ENCODE peak calls at places on chromosomes 6 and 20, in four cellular contexts. C is mesenchymal stem cell, Y is H1, V is neuronal stem cell. K is an unnamed sample.

GRCh38 chr6:24788031-24788665 is 10.6 kb downstream of the ARMH2 start:
- DNase-seq in V (no peak), C (peak; percentile 60), Y (no peak), K (no peak)

GRCh38 chr20:6140947-6141346 is 18.1 kb upstream of the FERMT1 start:
- DNase-seq in C (peak; percentile 6), Y (no peak), V (no peak), K (no peak)

GRCh38 chr6:73262701-73263569 is at the start of gene KHDC1:
- DNase-seq in Y (peak; percentile 50), C (peak; percentile 53), V (peak; percentile 48), K (peak; percentile 1)

GRCh38 chr6:11538049-11538798 is 675 bp downstream of the TMEM170B start:
- DNase-seq in V (peak; percentile 33), Y (no peak), C (peak; percentile 36), K (no peak)

GRCh38 chr20:24672181-24672880 is 202.9 kb downstream of the SYNDIG1 start:
- DNase-seq in C (no peak), V (no peak), Y (no peak), K (no peak)

GRCh38 chr20:18553746-18554145 is 13.5 kb upstream of the SMIM26 start:
- DNase-seq in Y (no peak), C (no peak), V (no peak), K (no peak)

GRCh38 chr20:38237381-38237780 is 23.2 kb downstream of the KIAA1755 start:
- DNase-seq in V (no peak), C (no peak), Y (no peak), K (no peak)

GRCh38 chr20:25259788-25260254 is 11.9 kb downstream of the PYGB start:
- DNase-seq in Y (no peak), C (no peak), V (no peak), K (no peak)

GRCh38 chr20:62744761-62745160 is 36.1 kb downstream of the NTSR1 start:
- DNase-seq in Y (no peak), V (no peak), C (no peak), K (no peak)

GRCh38 chr6:3748208-3748701 is 3.3 kb downstream of the PXDC1 start:
- DNase-seq in V (peak; percentile 41), C (peak; percentile 89), Y (no peak), K (peak; percentile 86)

GRCh38 chr6:87926072-87926471 is 121.6 kb upstream of the SPACA1 start:
- DNase-seq in Y (no peak), C (no peak), V (no peak), K (no peak)

GRCh38 chr20:9392892-9393857 is 121.2 kb upstream of the LAMP5 start:
- DNase-seq in Y (peak; percentile 58), V (peak; percentile 59), C (peak; percentile 66), K (peak; percentile 34)

GRCh38 chr6:29872791-29873190 is 45.2 kb downstream of the HLA-G start:
- DNase-seq in C (no peak), Y (no peak), V (no peak), K (no peak)

GRCh38 chr20:38633577-38634093 is 32.0 kb downstream of the ARHGAP40 start:
- DNase-seq in Y (peak; percentile 51), V (peak; percentile 66), C (peak; percentile 47), K (peak; percentile 59)

GRCh38 chr20:55693646-55694045 is 311.7 kb downstream of the CBLN4 start:
- DNase-seq in V (no peak), Y (no peak), C (no peak), K (peak; percentile 44)

GRCh38 chr6:27986928-27987725 is 30.1 kb downstream of the OR2B6 start:
- DNase-seq in V (no peak), Y (no peak), C (no peak), K (peak; percentile 46)

GRCh38 chr6:15608406-15608805 is 54.4 kb downstream of the DTNBP1 start:
- DNase-seq in V (no peak), C (peak; percentile 92), Y (no peak), K (peak; percentile 19)

GRCh38 chr6:107820571-107821261 is 3.4 kb downstream of the SCML4 start:
- DNase-seq in Y (no peak), V (no peak), C (no peak), K (no peak)

GRCh38 chr20:15265910-15266309 is 928.5 kb upstream of the FLRT3 start:
- DNase-seq in Y (no peak), C (no peak), V (no peak), K (no peak)

DNA sequence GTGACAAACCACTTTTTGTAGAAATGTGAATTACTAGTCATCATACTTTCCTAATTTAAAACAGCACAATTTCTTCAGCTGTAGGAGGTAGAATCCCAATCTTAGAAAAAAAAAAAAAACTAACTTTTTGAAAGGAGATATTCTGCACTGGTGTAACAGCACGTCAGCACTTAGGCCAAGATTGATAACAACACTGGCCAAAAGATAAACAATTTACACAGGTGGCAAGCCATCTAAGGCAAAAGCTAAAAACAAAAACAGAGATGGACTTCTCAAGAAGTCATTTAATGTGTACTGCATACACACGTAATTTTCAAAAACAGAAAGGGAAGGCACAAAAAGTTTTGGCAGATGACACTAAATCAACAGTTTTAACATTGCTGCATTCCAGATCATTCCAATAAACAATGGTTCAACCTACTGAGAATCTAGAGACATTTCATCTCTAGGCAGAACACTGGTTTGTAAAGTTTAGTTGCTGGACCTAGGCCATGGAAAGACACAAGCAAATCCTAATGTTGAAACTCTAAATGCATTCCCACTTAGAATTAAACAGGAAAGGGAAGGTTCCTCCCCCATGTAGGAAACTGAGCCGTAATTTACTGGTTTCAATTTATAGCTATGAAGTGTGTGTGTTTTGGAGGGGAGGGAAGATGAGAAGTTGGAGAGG is 1.4 kb downstream of the GCLC start:
- DNase-seq in V (no peak), Y (no peak), C (peak; percentile 53), K (no peak)
- H3K4ac ChIP-seq in V (no peak overlapping the region), Y (no peak overlapping the region), C (no peak overlapping the region), K (no peak overlapping the region)

GRCh38 chr6:130212215-130212874 is 10.4 kb downstream of the SAMD3 start:
- DNase-seq in Y (no peak), C (no peak), V (no peak), K (no peak)
- H3K4me1 ChIP-seq in Y (no peaks in the 10 kb centered on the region), C (no peaks in the 10 kb centered on the region), V (no peaks in the 10 kb centered on the region), K (no peaks in the 10 kb centered on the region)

DNA sequence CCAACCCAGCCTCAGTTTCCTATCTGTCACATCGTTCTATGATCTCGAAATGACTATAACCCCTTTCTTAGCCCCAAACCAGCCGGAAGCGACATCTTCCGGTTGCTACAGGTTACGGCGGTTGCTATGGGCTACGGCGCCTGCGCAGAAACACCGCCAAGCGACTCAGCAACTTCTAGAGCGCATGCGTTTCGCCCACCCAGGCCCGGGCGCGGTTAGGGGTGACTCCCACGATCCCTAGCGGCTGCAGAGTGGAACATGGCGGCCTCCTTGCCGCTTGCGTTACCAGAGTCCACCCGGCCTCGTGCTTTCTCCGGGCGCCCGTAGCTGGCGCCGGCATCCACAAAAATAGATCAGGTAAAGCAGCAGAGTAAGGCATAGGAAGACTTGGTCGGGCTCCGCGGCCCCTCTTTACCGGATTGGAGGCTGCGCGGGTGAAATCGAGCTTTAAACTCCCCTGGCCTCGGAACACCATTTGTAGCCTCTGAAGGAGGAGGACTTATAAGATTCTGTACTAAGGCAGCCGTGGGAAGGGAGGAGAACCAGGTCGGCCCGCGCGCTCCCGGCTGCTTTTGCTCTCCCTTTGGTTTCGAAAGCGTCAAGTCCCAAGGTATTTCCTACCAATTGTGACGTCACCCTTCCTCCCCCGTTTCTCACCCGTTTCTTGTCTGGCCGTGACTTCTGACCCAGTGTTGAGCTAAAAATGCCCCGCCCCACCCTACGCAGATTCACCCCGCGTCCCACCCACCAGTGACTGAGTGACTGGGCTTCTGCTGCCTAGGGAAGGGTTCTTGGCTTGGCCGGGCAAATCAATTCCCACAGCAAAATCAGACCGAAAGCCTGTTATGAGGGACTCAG is 3.5 kb downstream of the SDCBP2 start:
- DNase-seq in Y (peak; percentile 79), C (peak; percentile 97), V (peak; percentile 94), K (peak; percentile 95)
- H2BK12ac ChIP-seq in Y (peak overlapping the region; percentile 88), C (peak overlapping the region; percentile 73), V (no peak overlapping the region), K (peak overlapping the region; percentile 56)

DNA sequence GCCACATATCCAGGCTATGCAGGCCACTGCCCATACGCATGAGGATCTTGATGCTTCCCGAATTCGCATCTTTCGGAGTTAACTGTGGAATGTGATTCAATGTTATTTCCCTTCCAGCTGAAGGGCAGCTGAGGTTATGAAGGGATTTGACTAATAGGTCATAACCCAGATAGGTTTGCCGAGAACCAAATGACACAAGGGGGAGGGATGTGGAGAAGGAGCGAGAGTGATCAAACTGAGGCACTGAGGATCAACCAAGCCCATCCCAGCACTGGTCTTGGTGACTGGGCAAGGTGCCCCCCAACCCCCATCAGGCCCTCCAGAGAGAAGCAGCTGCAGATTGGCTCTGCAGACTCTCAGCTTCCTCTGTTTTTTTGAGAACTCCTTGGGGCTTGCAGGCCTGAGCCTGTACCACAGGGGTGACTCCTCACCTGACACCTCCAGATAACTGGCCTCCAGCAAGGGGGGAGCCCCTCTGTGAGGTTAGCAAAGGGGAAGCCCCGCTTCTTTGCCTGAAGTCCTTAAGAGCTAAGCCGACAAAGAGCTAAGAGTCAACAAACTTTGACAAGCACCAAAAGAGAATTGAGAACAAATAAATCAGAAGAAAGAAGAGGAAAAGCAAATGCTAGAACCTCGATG is 185.9 kb downstream of the PDE7B start:
- DNase-seq in C (no peak), V (no peak), Y (no peak), K (no peak)
- H3K4ac ChIP-seq in C (no peak overlapping the region), V (no peak overlapping the region), Y (no peak overlapping the region), K (no peak overlapping the region)

DNA sequence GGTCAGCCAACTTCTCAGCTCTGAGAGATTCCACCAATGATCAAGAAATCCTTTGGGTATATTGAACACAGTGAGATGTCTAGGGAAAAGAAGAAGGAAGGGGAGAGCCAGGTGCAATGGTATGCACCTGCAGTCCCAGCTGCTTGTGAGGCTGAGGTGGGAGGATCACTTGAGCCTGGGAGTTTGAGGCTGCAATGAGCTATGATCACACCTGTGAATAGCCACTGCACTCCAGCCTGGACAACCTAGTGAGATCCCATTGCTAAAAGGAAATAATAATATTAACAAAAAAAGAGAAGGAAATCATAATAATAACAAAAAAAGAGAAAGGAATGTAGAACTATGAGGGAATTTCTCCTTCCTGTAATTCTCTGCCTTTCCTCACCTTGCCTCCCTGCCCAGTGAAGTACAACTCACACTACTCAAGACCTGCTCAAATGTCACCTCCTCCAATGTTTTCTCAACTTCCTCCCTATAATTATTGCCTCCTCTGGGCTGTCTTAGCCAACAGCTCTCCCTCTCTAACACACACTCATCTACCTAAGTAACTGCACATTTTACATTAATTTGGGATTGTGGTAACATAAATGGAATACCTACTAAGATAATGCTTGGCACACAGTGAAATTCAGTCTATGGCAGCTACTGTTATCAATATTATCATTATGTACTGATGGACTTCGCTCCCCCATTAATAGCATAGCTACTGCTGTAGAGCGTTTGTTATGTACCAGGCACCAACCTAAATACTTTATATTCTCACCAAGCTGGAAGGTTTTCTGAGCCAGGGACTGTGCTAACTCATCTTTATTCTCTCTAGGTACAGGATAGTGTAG is 103.6 kb downstream of the KIF13A start:
- DNase-seq in Y (no peak), V (no peak), C (no peak), K (no peak)
- H3K4me1 ChIP-seq in Y (no peaks in the 10 kb centered on the region), V (no peaks in the 10 kb centered on the region), C (no peaks in the 10 kb centered on the region), K (no peaks in the 10 kb centered on the region)

GRCh38 chr6:55260181-55260580 is 67.1 kb upstream of the GFRAL start:
- DNase-seq in Y (no peak), C (no peak), V (no peak), K (no peak)

DNA sequence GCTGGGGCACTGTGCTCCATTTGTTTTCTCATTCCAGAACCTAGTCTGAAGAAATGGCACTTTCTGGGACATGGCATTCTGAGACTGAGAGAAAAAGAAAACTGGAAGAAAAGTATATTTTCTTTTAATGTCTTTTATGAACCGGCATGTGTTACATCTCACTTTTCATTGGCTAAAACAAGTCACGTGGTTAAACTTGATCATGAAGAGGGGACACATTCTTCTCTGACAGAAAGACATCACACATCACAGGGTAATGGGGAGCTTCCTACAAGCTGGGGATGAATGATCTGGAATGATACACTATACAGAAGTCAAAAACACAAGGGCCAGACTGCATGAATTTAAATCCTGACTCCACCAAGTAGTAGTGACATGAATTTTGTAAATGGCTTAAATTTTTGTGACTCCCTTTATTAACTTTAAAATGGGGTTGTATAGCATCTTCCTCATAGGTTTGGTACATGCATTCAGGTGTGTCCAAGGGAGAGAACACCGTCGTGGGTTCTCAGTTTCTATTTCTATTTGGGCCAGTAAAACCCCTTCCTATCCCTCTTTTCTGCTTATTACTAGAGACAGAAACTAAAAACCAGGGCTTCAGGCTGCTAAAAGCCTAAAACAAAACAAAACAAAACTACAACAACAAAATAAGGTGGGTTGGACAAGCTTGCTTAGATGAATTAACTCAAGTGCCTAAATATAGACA is 61.7 kb upstream of the GFRAL start:
- DNase-seq in Y (no peak), C (no peak), V (no peak), K (no peak)
- H2BK12ac ChIP-seq in Y (no peak overlapping the region), C (no peak overlapping the region), V (no peak overlapping the region), K (no peak overlapping the region)

K was measured in trophoblast cell.